ENCODE peak calls at places on chromosome 16, in ten cellular contexts. Y, X, Q, E, P, K, A, D, U and H are unnamed samples. For H3K27me3, the result is how much of the 10 kb centered on the place peaks cover.

GRCh38 chr16:56871172-56871593 is 6.2 kb downstream of the SLC12A3 start:
- DNase-seq in E (no peak), K (peak), A (no peak), Y (peak), D (no peak), Q (no peak), U (peak), P (peak), X (no peak), H (no peak)

GRCh38 chr16:30786936-30787612 is at the start of gene ZNF629:
- DNase-seq in E (peak), Q (peak), P (peak), X (peak), Y (peak), D (peak), U (peak), A (peak), K (no peak), H (peak)

GRCh38 chr16:12067714-12068401 is 91.3 kb downstream of the SNX29 start:
- DNase-seq in Q (no peak), U (peak), A (no peak), X (peak), Y (peak), P (peak), E (peak), D (peak), K (peak), H (peak)

GRCh38 chr16:29315916-29316517 is 90.5 kb downstream of the NPIPB11 start:
- DNase-seq in Y (no peak), E (no peak), A (no peak), P (no peak), K (peak), X (no peak), U (no peak), Q (no peak), D (no peak), H (no peak)

GRCh38 chr16:67644038-67644437 is 906 bp upstream of the CARMIL2 start:
- DNase-seq in A (no peak), K (no peak), Y (no peak), U (no peak), X (no peak), E (no peak), D (no peak), Q (no peak), P (no peak), H (no peak)

GRCh38 chr16:1380195-1380594 is 28.5 kb downstream of the GNPTG start:
- DNase-seq in P (no peak), X (no peak), D (no peak), K (no peak), U (no peak), A (no peak), Y (no peak), E (no peak), Q (no peak), H (no peak)

GRCh38 chr16:20938426-20938825 is 37.9 kb downstream of the LYRM1 start:
- DNase-seq in X (no peak), K (no peak), E (no peak), P (peak), A (no peak), Q (no peak), U (no peak), Y (peak), D (no peak), H (no peak)

GRCh38 chr16:22191966-22192260 is 14.2 kb upstream of the EEF2K start:
- DNase-seq in Q (no peak), P (peak), X (peak), D (no peak), E (peak), A (no peak), U (no peak), K (no peak), Y (no peak), H (no peak)

GRCh38 chr16:11232852-11233726 is 22.9 kb downstream of the SOCS1 start:
- DNase-seq in P (no peak), A (peak), E (no peak), Q (no peak), Y (no peak), U (peak), X (peak), D (no peak), K (no peak), H (peak)

GRCh38 chr16:8931864-8932263 is 31.8 kb downstream of the USP7 start:
- DNase-seq in K (peak), P (peak), Y (no peak), D (peak), U (peak), Q (no peak), E (peak), X (peak), A (no peak), H (no peak)

GRCh38 chr16:31006086-31006385 is 4.4 kb downstream of the STX1B start:
- DNase-seq in D (no peak), E (no peak), U (no peak), X (no peak), Y (no peak), K (no peak), P (peak), Q (no peak), A (no peak), H (no peak)

GRCh38 chr16:87877942-87878507 is 8.7 kb upstream of the SLC7A5 start:
- DNase-seq in E (no peak), D (no peak), K (no peak), U (no peak), X (no peak), P (no peak), Q (no peak), Y (no peak), A (no peak), H (no peak)

GRCh38 chr16:49424961-49425360 is 51.4 kb downstream of the C16orf78 start:
- DNase-seq in P (no peak), E (no peak), Q (no peak), U (no peak), K (no peak), D (no peak), Y (no peak), A (no peak), X (no peak), H (no peak)

GRCh38 chr16:20049831-20050230 is 23.9 kb downstream of the GPR139 start:
- DNase-seq in Q (no peak), P (no peak), U (no peak), A (no peak), E (no peak), X (no peak), D (no peak), K (no peak), Y (peak), H (no peak)

GRCh38 chr16:11084484-11085024 is 140.2 kb downstream of the CLEC16A start:
- DNase-seq in Q (no peak), E (no peak), K (no peak), A (no peak), Y (no peak), P (peak), U (no peak), D (peak), X (no peak), H (no peak)

GRCh38 chr16:49116873-49117272 is 164.8 kb downstream of the CBLN1 start:
- DNase-seq in Q (no peak), X (no peak), E (no peak), Y (no peak), A (no peak), D (no peak), U (no peak), K (no peak), P (no peak), H (no peak)

GRCh38 chr16:8496364-8496763 is 93.9 kb downstream of the TMEM114 start:
- DNase-seq in A (no peak), U (peak), K (no peak), Y (no peak), D (no peak), Q (no peak), P (no peak), E (no peak), X (no peak), H (no peak)

GRCh38 chr16:57698812-57699405 is 4.3 kb downstream of the DRC7 start:
- DNase-seq in U (no peak), P (no peak), A (no peak), Q (no peak), D (no peak), E (no peak), Y (no peak), X (no peak), K (no peak), H (no peak)

GRCh38 chr16:49462989-49463371 is 89.4 kb downstream of the C16orf78 start:
- DNase-seq in E (no peak), A (no peak), Q (no peak), K (peak), U (peak), P (no peak), D (peak), X (no peak), Y (no peak), H (no peak)

GRCh38 chr16:85476389-85476788 is 136.7 kb upstream of the GSE1 start:
- DNase-seq in U (no peak), D (no peak), P (no peak), Q (no peak), K (no peak), X (no peak), E (no peak), Y (no peak), A (no peak), H (no peak)

GRCh38 chr16:8620535-8620934 is 963 bp upstream of the METTL22 start:
- DNase-seq in Y (no peak), E (no peak), X (no peak), P (peak), Q (no peak), D (no peak), U (no peak), K (no peak), A (no peak), H (no peak)

GRCh38 chr16:2756288-2757015 is 4.0 kb downstream of the SRRM2 start:
- DNase-seq in K (no peak), E (no peak), P (no peak), Y (no peak), U (no peak), X (no peak), Q (no peak), A (peak), D (no peak), H (no peak)
- TF ChIP-seq CTCF in K (no peak), E (no peak), P (no peak), Y (no peak), U (no peak), X (no peak), Q (no peak), A (no peak), D (no peak), H (no peak)

DNA sequence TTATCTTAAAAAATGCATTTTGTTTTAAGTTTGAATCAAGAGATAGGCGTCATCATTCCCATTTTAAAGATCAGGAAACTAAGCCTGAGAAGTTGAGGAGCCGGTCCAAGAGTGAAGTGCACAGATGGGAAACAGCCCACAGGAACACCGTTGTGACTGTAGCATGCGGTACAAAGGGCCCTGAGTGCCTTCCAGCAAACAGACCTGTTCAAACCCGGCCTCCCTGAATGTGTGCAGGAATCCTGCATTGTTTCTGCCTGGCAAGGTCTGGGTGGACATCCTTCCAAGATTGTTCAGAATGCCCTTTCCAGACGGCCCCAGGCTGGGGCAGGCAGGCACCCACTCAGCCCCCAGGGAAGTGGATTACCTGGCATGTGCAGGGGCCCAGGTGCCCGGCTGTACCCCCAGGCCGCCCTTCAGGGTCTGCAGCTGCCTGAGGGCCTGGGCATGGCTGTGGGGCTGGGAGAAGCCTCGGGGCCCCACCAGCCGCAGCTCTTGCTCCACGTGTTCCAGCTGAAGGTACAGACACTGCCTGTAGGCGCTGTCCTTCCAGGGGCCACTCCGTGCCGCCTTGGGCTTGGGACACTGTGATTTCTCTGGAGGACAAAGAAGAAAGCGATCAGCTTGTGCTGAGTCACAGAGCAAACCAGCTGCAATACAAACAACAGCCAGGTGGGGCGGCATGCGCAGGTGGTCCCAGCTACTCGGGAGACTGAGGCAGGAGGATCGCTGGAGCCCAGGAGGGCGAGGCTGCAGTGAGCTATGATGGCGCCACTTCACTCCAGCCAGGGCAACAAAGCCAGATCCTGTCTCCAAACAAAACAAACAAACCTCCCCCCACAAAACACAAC is 45.0 kb upstream of the GCSH start:
- DNase-seq in P (no peak), X (no peak), K (no peak), Q (no peak), E (no peak), U (no peak), A (no peak), Y (no peak), D (no peak), H (no peak)
- H3K27ac ChIP-seq in P (no peak), X (no peak), K (no peak), Q (no peak), E (no peak), U (no peak), A (no peak), Y (peak), D (no peak), H (no peak)

GRCh38 chr16:74257061-74257460 is 39.6 kb upstream of the PSMD7 start:
- DNase-seq in A (no peak), U (no peak), E (no peak), K (no peak), X (no peak), D (no peak), Y (no peak), Q (no peak), P (no peak), H (no peak)

GRCh38 chr16:74252329-74252728 is 44.3 kb upstream of the PSMD7 start:
- DNase-seq in U (no peak), Y (no peak), K (no peak), A (no peak), Q (no peak), D (no peak), X (no peak), P (no peak), E (no peak), H (no peak)

GRCh38 chr16:74249281-74249680 is 47.3 kb upstream of the PSMD7 start:
- DNase-seq in E (no peak), A (no peak), D (no peak), Y (no peak), U (no peak), X (no peak), Q (no peak), K (no peak), P (no peak), H (no peak)

DNA sequence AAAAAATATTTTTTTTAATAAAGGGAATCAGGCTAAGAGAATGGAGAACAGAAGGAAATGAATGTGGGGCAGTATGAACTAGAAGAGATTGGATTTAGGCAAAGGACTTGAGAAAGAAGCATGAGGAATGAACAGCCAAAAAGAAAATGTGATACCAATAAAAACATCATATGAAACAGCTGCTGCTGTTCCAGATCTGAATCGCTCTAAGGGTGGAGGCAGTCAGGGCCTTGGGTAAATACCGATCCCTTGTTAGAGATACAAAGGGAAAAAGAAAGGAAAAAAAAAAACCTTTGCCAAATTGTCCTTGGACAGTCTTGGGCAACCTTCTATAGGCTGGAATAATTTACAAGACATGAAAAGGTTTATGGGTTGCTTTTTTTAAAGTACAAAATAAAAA is 43.5 kb upstream of the PSMD7 start:
- DNase-seq in U (no peak), D (no peak), X (no peak), Q (no peak), K (no peak), Y (no peak), A (no peak), E (no peak), P (no peak), H (no peak)
- H3K27me3 ChIP-seq in U (under half), D (under half), X (under half), Q (under half), K (under half), Y (half or more), A (under half), E (under half), P (under half), H (under half)

GRCh38 chr16:89216315-89217137 is 977 bp upstream of the ZNF778 start:
- DNase-seq in Y (peak), X (peak), U (peak), P (peak), E (peak), K (peak), A (peak), D (peak), Q (no peak), H (peak)
- TF ChIP-seq CTCF in Y (peak), X (peak), U (peak), P (peak), E (peak), K (peak), A (peak), D (peak), Q (peak), H (peak)

DNA sequence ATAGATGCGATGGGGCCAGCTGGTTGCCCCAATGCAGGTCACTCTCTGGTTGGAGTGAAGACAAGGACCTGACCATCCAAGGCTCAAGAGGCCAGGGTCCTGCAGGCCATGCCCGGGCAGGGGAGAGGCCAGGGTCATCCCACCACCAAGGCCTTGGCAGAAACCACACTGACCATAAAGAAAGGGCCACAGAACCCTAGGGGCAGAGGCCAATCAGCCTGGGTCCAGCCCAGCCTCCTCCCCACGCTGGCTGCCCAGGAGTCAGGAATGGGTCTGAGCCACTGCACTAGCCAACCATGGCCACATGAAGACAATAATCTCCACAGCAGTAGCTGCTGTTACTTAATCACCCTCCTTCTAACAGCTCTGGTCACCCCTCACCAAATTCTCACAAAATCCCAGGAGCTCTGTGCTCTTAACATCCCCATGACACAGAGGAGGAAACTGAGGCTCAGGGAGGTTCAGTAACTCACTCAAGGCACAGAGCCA is 10.2 kb upstream of the BCAR1 start:
- DNase-seq in Y (no peak), Q (no peak), E (no peak), P (no peak), A (no peak), D (peak), X (no peak), K (no peak), U (no peak), H (no peak)
- H3K27ac ChIP-seq in Y (no peak), Q (peak), E (no peak), P (no peak), A (peak), D (peak), X (peak), K (no peak), U (peak), H (no peak)

GRCh38 chr16:23836078-23836403 is 258 bp downstream of the PRKCB start:
- DNase-seq in P (no peak), Y (no peak), A (no peak), E (no peak), X (no peak), K (no peak), U (no peak), D (no peak), Q (no peak), H (no peak)
- H3K27me3 ChIP-seq in P (under half), Y (under half), A (under half), E (under half), X (under half), K (under half), U (under half), D (under half), Q (under half), H (under half)

GRCh38 chr16:74309789-74310781 is 13.5 kb downstream of the PSMD7 start:
- DNase-seq in P (peak), U (peak), K (peak), E (no peak), D (no peak), X (no peak), Q (no peak), A (no peak), Y (peak), H (no peak)
- TF ChIP-seq CTCF in P (peak), U (peak), K (peak), E (peak), D (peak), X (peak), Q (peak), A (peak), Y (peak), H (peak)

DNA sequence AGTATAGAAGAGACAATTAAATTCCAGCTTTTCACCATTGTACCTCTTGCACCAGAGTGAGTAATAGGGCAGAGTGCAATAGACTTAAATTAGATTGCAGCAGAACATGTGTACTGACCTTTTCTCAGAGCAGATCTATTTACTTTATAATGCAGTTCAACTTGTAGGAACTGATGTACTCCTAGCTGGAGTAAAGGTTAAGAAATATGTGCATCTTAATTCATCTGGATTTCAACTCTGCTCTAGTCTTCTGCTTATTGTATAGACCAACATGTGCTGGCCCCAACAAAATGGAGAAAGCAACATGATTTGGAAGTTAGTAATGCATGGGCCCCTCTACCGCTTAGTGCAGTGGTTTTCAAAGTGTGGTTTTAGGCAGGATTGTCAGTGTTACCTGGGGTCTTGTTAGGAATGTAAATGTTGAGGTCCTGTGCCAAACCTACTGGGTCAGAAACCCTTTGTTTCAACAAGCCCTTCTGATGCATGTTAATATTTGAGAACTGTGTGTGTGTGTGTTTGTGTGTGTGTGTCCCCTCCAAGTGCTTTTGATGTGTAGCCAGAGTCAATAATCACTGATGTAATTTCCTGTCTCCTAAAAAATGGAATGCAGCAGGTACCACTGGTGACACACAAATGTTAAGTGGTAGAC is 138.6 kb downstream of the TOX3 start:
- DNase-seq in K (no peak), E (no peak), Y (no peak), X (no peak), P (no peak), A (no peak), D (no peak), U (no peak), Q (no peak), H (no peak)
- H3K27ac ChIP-seq in K (no peak), E (no peak), Y (no peak), X (no peak), P (no peak), A (peak), D (no peak), U (peak), Q (no peak), H (no peak)

GRCh38 chr16:74766729-74767128 is 7.9 kb downstream of the FA2H start:
- DNase-seq in U (no peak), K (no peak), E (no peak), A (no peak), Y (no peak), Q (no peak), D (no peak), X (no peak), P (no peak), H (no peak)
- H3K27me3 ChIP-seq in U (under half), K (under half), E (under half), A (under half), Y (under half), Q (under half), D (under half), X (under half), P (under half), H (under half)

DNA sequence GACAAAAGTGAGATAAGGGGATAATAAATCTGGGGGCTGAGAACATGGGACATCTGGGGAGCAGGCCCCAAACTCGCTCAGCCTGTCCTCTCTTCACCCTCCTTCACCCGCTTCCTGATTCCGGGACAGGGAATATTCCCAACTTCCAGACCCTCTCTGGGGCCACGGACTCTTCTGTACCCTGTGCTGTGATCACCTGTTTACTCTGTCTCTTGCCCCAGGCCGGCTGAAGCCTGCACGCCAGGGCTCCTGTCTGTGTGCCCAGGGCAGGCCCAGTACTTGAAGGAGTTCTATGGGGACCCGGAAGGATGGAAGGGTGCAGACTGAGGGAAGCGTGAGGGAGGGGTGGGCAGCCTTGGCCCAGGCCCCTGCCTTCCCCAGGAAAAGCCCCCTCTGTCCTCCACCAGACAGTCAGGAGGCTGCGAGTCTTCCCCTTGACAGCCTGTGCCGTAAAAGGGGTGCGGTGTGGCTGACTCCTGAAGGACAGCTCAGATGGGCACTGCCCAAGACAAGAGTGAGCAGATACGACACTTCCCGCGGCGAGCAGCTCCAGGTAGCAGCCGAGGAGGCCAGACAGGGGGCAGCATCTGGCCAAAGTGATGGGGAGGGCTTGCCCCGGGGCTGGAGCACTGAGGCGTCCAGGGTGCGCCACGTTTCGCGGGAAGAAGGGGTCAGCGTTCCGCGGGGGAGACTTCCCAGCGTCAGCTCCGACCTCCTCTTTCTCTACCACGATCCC is 1.0 kb upstream of the CCNF start:
- DNase-seq in E (peak), A (peak), P (no peak), K (peak), U (peak), D (peak), Y (no peak), X (no peak), Q (no peak), H (peak)
- TF ChIP-seq CTCF in E (peak), A (peak), P (peak), K (peak), U (peak), D (peak), Y (peak), X (no peak), Q (no peak), H (no peak)